ENCODE peak calls at places on chromosome 12, in ten cellular contexts. One of them, this sample, is unnamed.

GRCh38 chr12:7161811-7162210 is 27.7 kb upstream of the PEX5 start:
- DNase-seq in lung: no peak
- DNase-seq in esophagus muscularis mucosa: no peak
- DNase-seq in A549: no peak
- DNase-seq in heart right ventricle: no peak
- DNase-seq in lower lobe of right lung: no peak
- DNase-seq in cardiac muscle cell: no peak
- DNase-seq in HFF-Myc: no peak
- DNase-seq in HCT116: no peak
- DNase-seq in ovary: no peak
- DNase-seq in this sample: no peak

GRCh38 chr12:3325736-3326135 is 165.3 kb upstream of the PRMT8 start:
- DNase-seq in lung: no peak
- DNase-seq in esophagus muscularis mucosa: no peak
- DNase-seq in A549: no peak
- DNase-seq in heart right ventricle: no peak
- DNase-seq in lower lobe of right lung: no peak
- DNase-seq in cardiac muscle cell: no peak
- DNase-seq in HFF-Myc: no peak
- DNase-seq in HCT116: no peak
- DNase-seq in ovary: no peak
- DNase-seq in this sample: no peak

GRCh38 chr12:2999265-2999841 is 40.2 kb downstream of the TEAD4 start:
- DNase-seq in lung: no peak
- DNase-seq in esophagus muscularis mucosa: no peak
- DNase-seq in A549: no peak
- DNase-seq in heart right ventricle: peak
- DNase-seq in lower lobe of right lung: no peak
- DNase-seq in cardiac muscle cell: peak
- DNase-seq in HFF-Myc: no peak
- DNase-seq in HCT116: no peak
- DNase-seq in ovary: no peak
- DNase-seq in this sample: no peak

GRCh38 chr12:12604790-12605189 is 6.9 kb upstream of the CREBL2 start:
- DNase-seq in lung: no peak
- DNase-seq in esophagus muscularis mucosa: peak
- DNase-seq in A549: no peak
- DNase-seq in heart right ventricle: no peak
- DNase-seq in lower lobe of right lung: no peak
- DNase-seq in cardiac muscle cell: no peak
- DNase-seq in HFF-Myc: no peak
- DNase-seq in HCT116: no peak
- DNase-seq in ovary: no peak
- DNase-seq in this sample: no peak

GRCh38 chr12:120367252-120367923 is 1.6 kb downstream of the MSI1 start:
- DNase-seq in lung: no peak
- DNase-seq in esophagus muscularis mucosa: no peak
- DNase-seq in A549: no peak
- DNase-seq in heart right ventricle: no peak
- DNase-seq in lower lobe of right lung: no peak
- DNase-seq in cardiac muscle cell: peak
- DNase-seq in HFF-Myc: no peak
- DNase-seq in HCT116: no peak
- DNase-seq in ovary: no peak
- DNase-seq in this sample: no peak

GRCh38 chr12:5276327-5276880 is 155.5 kb upstream of the NTF3 start:
- DNase-seq in lung: no peak
- DNase-seq in esophagus muscularis mucosa: no peak
- DNase-seq in A549: no peak
- DNase-seq in heart right ventricle: no peak
- DNase-seq in lower lobe of right lung: no peak
- DNase-seq in cardiac muscle cell: no peak
- DNase-seq in HFF-Myc: no peak
- DNase-seq in HCT116: no peak
- DNase-seq in ovary: no peak
- DNase-seq in this sample: no peak

GRCh38 chr12:28708918-28709371 is 440.1 kb upstream of the FAR2 start:
- DNase-seq in lung: no peak
- DNase-seq in esophagus muscularis mucosa: no peak
- DNase-seq in A549: no peak
- DNase-seq in heart right ventricle: no peak
- DNase-seq in lower lobe of right lung: no peak
- DNase-seq in cardiac muscle cell: no peak
- DNase-seq in HFF-Myc: peak
- DNase-seq in HCT116: no peak
- DNase-seq in ovary: no peak
- DNase-seq in this sample: peak

GRCh38 chr12:47867496-47867941 is 37.3 kb downstream of the VDR start:
- DNase-seq in lung: no peak
- DNase-seq in esophagus muscularis mucosa: no peak
- DNase-seq in A549: no peak
- DNase-seq in heart right ventricle: no peak
- DNase-seq in lower lobe of right lung: no peak
- DNase-seq in cardiac muscle cell: no peak
- DNase-seq in HFF-Myc: peak
- DNase-seq in HCT116: no peak
- DNase-seq in ovary: no peak
- DNase-seq in this sample: peak

GRCh38 chr12:88251798-88252197 is 109.7 kb downstream of the TMTC3 start:
- DNase-seq in lung: no peak
- DNase-seq in esophagus muscularis mucosa: no peak
- DNase-seq in A549: no peak
- DNase-seq in heart right ventricle: no peak
- DNase-seq in lower lobe of right lung: no peak
- DNase-seq in cardiac muscle cell: no peak
- DNase-seq in HFF-Myc: no peak
- DNase-seq in HCT116: no peak
- DNase-seq in ovary: no peak
- DNase-seq in this sample: no peak

GRCh38 chr12:39297946-39298345 is 145.0 kb downstream of the KIF21A start:
- DNase-seq in lung: no peak
- DNase-seq in esophagus muscularis mucosa: no peak
- DNase-seq in A549: no peak
- DNase-seq in heart right ventricle: no peak
- DNase-seq in lower lobe of right lung: no peak
- DNase-seq in cardiac muscle cell: no peak
- DNase-seq in HFF-Myc: no peak
- DNase-seq in HCT116: no peak
- DNase-seq in ovary: no peak
- DNase-seq in this sample: no peak

GRCh38 chr12:124829008-124829707 is 34.5 kb downstream of the SCARB1 start:
- DNase-seq in lung: no peak
- DNase-seq in esophagus muscularis mucosa: no peak
- DNase-seq in A549: peak
- DNase-seq in heart right ventricle: no peak
- DNase-seq in lower lobe of right lung: no peak
- DNase-seq in cardiac muscle cell: no peak
- DNase-seq in HFF-Myc: peak
- DNase-seq in HCT116: no peak
- DNase-seq in ovary: no peak
- DNase-seq in this sample: peak

GRCh38 chr12:108939594-108939993 is 59.7 kb downstream of the DAO start:
- DNase-seq in lung: no peak
- DNase-seq in esophagus muscularis mucosa: no peak
- DNase-seq in A549: no peak
- DNase-seq in heart right ventricle: peak
- DNase-seq in lower lobe of right lung: no peak
- DNase-seq in cardiac muscle cell: peak
- DNase-seq in HFF-Myc: no peak
- DNase-seq in HCT116: peak
- DNase-seq in ovary: no peak
- DNase-seq in this sample: peak

GRCh38 chr12:112978163-112979081 is at the start of gene OAS2:
- DNase-seq in lung: peak
- DNase-seq in esophagus muscularis mucosa: peak
- DNase-seq in A549: no peak
- DNase-seq in heart right ventricle: peak
- DNase-seq in lower lobe of right lung: peak
- DNase-seq in cardiac muscle cell: peak
- DNase-seq in HFF-Myc: peak
- DNase-seq in HCT116: no peak
- DNase-seq in ovary: peak
- DNase-seq in this sample: peak

GRCh38 chr12:57248934-57249742 is 1.8 kb downstream of the STAC3 start:
- DNase-seq in lung: no peak
- DNase-seq in esophagus muscularis mucosa: no peak
- DNase-seq in A549: no peak
- DNase-seq in heart right ventricle: no peak
- DNase-seq in lower lobe of right lung: no peak
- DNase-seq in cardiac muscle cell: no peak
- DNase-seq in HFF-Myc: no peak
- DNase-seq in HCT116: no peak
- DNase-seq in ovary: no peak
- DNase-seq in this sample: no peak
- H3K4me3 ChIP-seq in lung: no peak
- H3K4me3 ChIP-seq in esophagus muscularis mucosa: no peak
- H3K4me3 ChIP-seq in A549: no peak
- H3K4me3 ChIP-seq in heart right ventricle: no peak
- H3K4me3 ChIP-seq in lower lobe of right lung: peak
- H3K4me3 ChIP-seq in cardiac muscle cell: no peak
- H3K4me3 ChIP-seq in HFF-Myc: no peak
- H3K4me3 ChIP-seq in HCT116: no peak
- H3K4me3 ChIP-seq in ovary: no peak
- H3K4me3 ChIP-seq in this sample: no peak

DNA sequence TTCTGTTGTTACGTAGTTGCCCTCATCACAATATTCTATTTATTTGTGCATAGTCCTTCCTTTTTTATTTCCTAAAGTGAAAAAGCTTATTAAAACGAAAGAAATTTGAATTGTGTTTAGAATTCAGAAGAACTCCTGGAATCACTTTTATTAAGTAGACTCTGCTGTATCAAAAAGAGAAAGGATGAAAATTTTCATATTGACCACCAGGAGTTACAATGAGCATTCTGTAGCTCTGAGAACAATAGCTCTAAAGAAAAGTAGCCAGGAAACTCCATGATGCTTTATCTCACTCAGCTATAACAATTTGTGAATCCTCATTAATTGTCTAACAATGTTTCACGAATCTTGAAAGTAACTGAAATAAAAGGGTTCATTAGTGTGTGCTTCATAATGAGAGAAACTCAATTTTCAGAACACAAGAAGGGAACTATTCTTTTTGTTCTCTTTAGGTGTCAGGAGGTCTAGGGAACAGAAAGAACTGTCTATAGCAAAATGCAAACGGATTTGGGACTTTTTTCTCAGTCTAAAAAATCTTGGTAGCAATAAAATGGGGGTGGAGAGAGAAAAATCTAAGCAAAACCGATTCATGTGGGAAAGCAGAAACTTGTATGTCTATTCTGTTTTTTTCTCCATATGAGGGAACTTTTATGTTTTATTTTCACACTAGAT is 19.3 kb downstream of the ASCL1 start:
- DNase-seq in lung: no peak
- DNase-seq in esophagus muscularis mucosa: no peak
- DNase-seq in A549: no peak
- DNase-seq in heart right ventricle: no peak
- DNase-seq in lower lobe of right lung: no peak
- DNase-seq in cardiac muscle cell: no peak
- DNase-seq in HFF-Myc: no peak
- DNase-seq in HCT116: no peak
- DNase-seq in ovary: no peak
- DNase-seq in this sample: no peak
- TF ChIP-seq CTCF in lung: no peak
- TF ChIP-seq CTCF in esophagus muscularis mucosa: no peak
- TF ChIP-seq CTCF in A549: no peak
- TF ChIP-seq CTCF in heart right ventricle: no peak
- TF ChIP-seq CTCF in lower lobe of right lung: no peak
- TF ChIP-seq CTCF in cardiac muscle cell: no peak
- TF ChIP-seq CTCF in HFF-Myc: no peak
- TF ChIP-seq CTCF in HCT116: peak
- TF ChIP-seq CTCF in ovary: no peak
- TF ChIP-seq CTCF in this sample: no peak

GRCh38 chr12:102480401-102480800 is at the start of gene IGF1:
- DNase-seq in lung: no peak
- DNase-seq in esophagus muscularis mucosa: no peak
- DNase-seq in A549: no peak
- DNase-seq in heart right ventricle: no peak
- DNase-seq in lower lobe of right lung: no peak
- DNase-seq in cardiac muscle cell: no peak
- DNase-seq in HFF-Myc: peak
- DNase-seq in HCT116: no peak
- DNase-seq in ovary: peak
- DNase-seq in this sample: peak

GRCh38 chr12:102481705-102482104 is 1.3 kb upstream of the IGF1 start:
- DNase-seq in lung: no peak
- DNase-seq in esophagus muscularis mucosa: no peak
- DNase-seq in A549: no peak
- DNase-seq in heart right ventricle: no peak
- DNase-seq in lower lobe of right lung: no peak
- DNase-seq in cardiac muscle cell: no peak
- DNase-seq in HFF-Myc: no peak
- DNase-seq in HCT116: no peak
- DNase-seq in ovary: no peak
- DNase-seq in this sample: no peak

GRCh38 chr12:102479984-102480383 is 379 bp downstream of the IGF1 start:
- DNase-seq in lung: no peak
- DNase-seq in esophagus muscularis mucosa: no peak
- DNase-seq in A549: no peak
- DNase-seq in heart right ventricle: no peak
- DNase-seq in lower lobe of right lung: no peak
- DNase-seq in cardiac muscle cell: no peak
- DNase-seq in HFF-Myc: no peak
- DNase-seq in HCT116: no peak
- DNase-seq in ovary: no peak
- DNase-seq in this sample: no peak

GRCh38 chr12:102478416-102479098 is 1.8 kb downstream of the IGF1 start:
- DNase-seq in lung: no peak
- DNase-seq in esophagus muscularis mucosa: no peak
- DNase-seq in A549: no peak
- DNase-seq in heart right ventricle: no peak
- DNase-seq in lower lobe of right lung: no peak
- DNase-seq in cardiac muscle cell: peak
- DNase-seq in HFF-Myc: no peak
- DNase-seq in HCT116: no peak
- DNase-seq in ovary: no peak
- DNase-seq in this sample: no peak

GRCh38 chr12:102479099-102479887 is 1.1 kb downstream of the IGF1 start:
- DNase-seq in lung: no peak
- DNase-seq in esophagus muscularis mucosa: no peak
- DNase-seq in A549: no peak
- DNase-seq in heart right ventricle: no peak
- DNase-seq in lower lobe of right lung: no peak
- DNase-seq in cardiac muscle cell: peak
- DNase-seq in HFF-Myc: no peak
- DNase-seq in HCT116: no peak
- DNase-seq in ovary: no peak
- DNase-seq in this sample: no peak
- H3K4me3 ChIP-seq in lung: no peak
- H3K4me3 ChIP-seq in esophagus muscularis mucosa: peak
- H3K4me3 ChIP-seq in A549: no peak
- H3K4me3 ChIP-seq in heart right ventricle: peak
- H3K4me3 ChIP-seq in lower lobe of right lung: peak
- H3K4me3 ChIP-seq in cardiac muscle cell: no peak
- H3K4me3 ChIP-seq in HFF-Myc: no peak
- H3K4me3 ChIP-seq in HCT116: no peak
- H3K4me3 ChIP-seq in ovary: peak
- H3K4me3 ChIP-seq in this sample: no peak

GRCh38 chr12:76611533-76611932 is 52.0 kb upstream of the OSBPL8 start:
- DNase-seq in lung: no peak
- DNase-seq in esophagus muscularis mucosa: no peak
- DNase-seq in A549: no peak
- DNase-seq in heart right ventricle: no peak
- DNase-seq in lower lobe of right lung: no peak
- DNase-seq in cardiac muscle cell: no peak
- DNase-seq in HFF-Myc: peak
- DNase-seq in HCT116: no peak
- DNase-seq in ovary: no peak
- DNase-seq in this sample: peak

GRCh38 chr12:76608070-76608469 is 48.5 kb upstream of the OSBPL8 start:
- DNase-seq in lung: no peak
- DNase-seq in esophagus muscularis mucosa: no peak
- DNase-seq in A549: no peak
- DNase-seq in heart right ventricle: no peak
- DNase-seq in lower lobe of right lung: no peak
- DNase-seq in cardiac muscle cell: no peak
- DNase-seq in HFF-Myc: no peak
- DNase-seq in HCT116: no peak
- DNase-seq in ovary: no peak
- DNase-seq in this sample: no peak
- TF ChIP-seq CTCF in lung: no peak
- TF ChIP-seq CTCF in esophagus muscularis mucosa: no peak
- TF ChIP-seq CTCF in A549: no peak
- TF ChIP-seq CTCF in heart right ventricle: no peak
- TF ChIP-seq CTCF in lower lobe of right lung: no peak
- TF ChIP-seq CTCF in cardiac muscle cell: no peak
- TF ChIP-seq CTCF in HFF-Myc: no peak
- TF ChIP-seq CTCF in HCT116: no peak
- TF ChIP-seq CTCF in ovary: no peak
- TF ChIP-seq CTCF in this sample: no peak

This sample was measured in astrocyte of the spinal cord.